ENCODE peak calls at places on chromosomes 6 and 20, in five cellular contexts. One of them, this sample, is unnamed. For H4K20me1 and H3K27me3, the result is how much of the 10 kb centered on the place peaks cover.

GRCh38 chr20:58146761-58147160 is 81.7 kb downstream of the ANKRD60 start:
- DNase-seq in astrocyte: no peak
- DNase-seq in SK-N-SH: no peak
- DNase-seq in fibroblast of lung: no peak
- DNase-seq in neural progenitor cell: no peak
- DNase-seq in this sample: no peak

GRCh38 chr6:45789238-45789637 is 226.4 kb downstream of the CLIC5 start:
- DNase-seq in astrocyte: no peak
- DNase-seq in SK-N-SH: no peak
- DNase-seq in fibroblast of lung: no peak
- DNase-seq in neural progenitor cell: no peak
- DNase-seq in this sample: no peak

GRCh38 chr6:107689881-107690545 is 134.1 kb downstream of the SCML4 start:
- DNase-seq in astrocyte: no peak
- DNase-seq in SK-N-SH: no peak
- DNase-seq in fibroblast of lung: no peak
- DNase-seq in neural progenitor cell: no peak
- DNase-seq in this sample: no peak

GRCh38 chr6:166419717-166420116 is 37.0 kb upstream of the MPC1 start:
- DNase-seq in astrocyte: no peak
- DNase-seq in SK-N-SH: no peak
- DNase-seq in fibroblast of lung: no peak
- DNase-seq in neural progenitor cell: no peak
- DNase-seq in this sample: no peak

GRCh38 chr6:11710221-11710836 is 68.3 kb downstream of the ADTRP start:
- DNase-seq in astrocyte: no peak
- DNase-seq in SK-N-SH: peak
- DNase-seq in fibroblast of lung: no peak
- DNase-seq in neural progenitor cell: no peak
- DNase-seq in this sample: no peak

GRCh38 chr6:15365273-15365687 is 119.4 kb downstream of the JARID2 start:
- DNase-seq in astrocyte: peak
- DNase-seq in SK-N-SH: peak
- DNase-seq in fibroblast of lung: peak
- DNase-seq in neural progenitor cell: peak
- DNase-seq in this sample: peak

GRCh38 chr6:24228681-24229255 is 102.8 kb downstream of the NRSN1 start:
- DNase-seq in astrocyte: peak
- DNase-seq in SK-N-SH: no peak
- DNase-seq in fibroblast of lung: peak
- DNase-seq in neural progenitor cell: no peak
- DNase-seq in this sample: no peak

GRCh38 chr6:14489445-14489844 is 371.9 kb downstream of the CD83 start:
- DNase-seq in astrocyte: no peak
- DNase-seq in SK-N-SH: no peak
- DNase-seq in fibroblast of lung: no peak
- DNase-seq in neural progenitor cell: no peak
- DNase-seq in this sample: no peak

GRCh38 chr6:3744211-3744900 is 7.2 kb downstream of the PXDC1 start:
- DNase-seq in astrocyte: no peak
- DNase-seq in SK-N-SH: no peak
- DNase-seq in fibroblast of lung: peak
- DNase-seq in neural progenitor cell: no peak
- DNase-seq in this sample: no peak

GRCh38 chr6:149201068-149201655 is 116.3 kb upstream of the TAB2 start:
- DNase-seq in astrocyte: no peak
- DNase-seq in SK-N-SH: no peak
- DNase-seq in fibroblast of lung: no peak
- DNase-seq in neural progenitor cell: no peak
- DNase-seq in this sample: no peak

GRCh38 chr6:164398647-164399046 is 910.8 kb downstream of the C6orf118 start:
- DNase-seq in astrocyte: no peak
- DNase-seq in SK-N-SH: no peak
- DNase-seq in fibroblast of lung: no peak
- DNase-seq in neural progenitor cell: no peak
- DNase-seq in this sample: peak

GRCh38 chr6:170092826-170093225 is 198.1 kb downstream of the DLL1 start:
- DNase-seq in astrocyte: no peak
- DNase-seq in SK-N-SH: no peak
- DNase-seq in fibroblast of lung: no peak
- DNase-seq in neural progenitor cell: no peak
- DNase-seq in this sample: no peak

GRCh38 chr6:73203098-73203497 is 22.2 kb downstream of the KHDC1L start:
- DNase-seq in astrocyte: no peak
- DNase-seq in SK-N-SH: no peak
- DNase-seq in fibroblast of lung: peak
- DNase-seq in neural progenitor cell: no peak
- DNase-seq in this sample: peak

GRCh38 chr6:23414204-23414501 is 711.9 kb upstream of the NRSN1 start:
- DNase-seq in astrocyte: peak
- DNase-seq in SK-N-SH: peak
- DNase-seq in fibroblast of lung: peak
- DNase-seq in neural progenitor cell: no peak
- DNase-seq in this sample: peak

GRCh38 chr6:130326496-130326895 is 39.3 kb upstream of the TMEM200A start:
- DNase-seq in astrocyte: peak
- DNase-seq in SK-N-SH: no peak
- DNase-seq in fibroblast of lung: peak
- DNase-seq in neural progenitor cell: no peak
- DNase-seq in this sample: no peak

GRCh38 chr6:53347250-53347920 is 1.4 kb downstream of the ELOVL5 start:
- DNase-seq in astrocyte: peak
- DNase-seq in SK-N-SH: no peak
- DNase-seq in fibroblast of lung: peak
- DNase-seq in neural progenitor cell: no peak
- DNase-seq in this sample: peak

GRCh38 chr6:105810105-105810921 is 275.8 kb upstream of the PRDM1 start:
- DNase-seq in astrocyte: peak
- DNase-seq in SK-N-SH: no peak
- DNase-seq in fibroblast of lung: peak
- DNase-seq in neural progenitor cell: no peak
- DNase-seq in this sample: peak

GRCh38 chr20:11882651-11883050 is 35.0 kb upstream of the BTBD3 start:
- DNase-seq in astrocyte: no peak
- DNase-seq in SK-N-SH: no peak
- DNase-seq in fibroblast of lung: peak
- DNase-seq in neural progenitor cell: no peak
- DNase-seq in this sample: peak

GRCh38 chr6:169019727-169020491 is 233.7 kb downstream of the THBS2 start:
- DNase-seq in astrocyte: no peak
- DNase-seq in SK-N-SH: no peak
- DNase-seq in fibroblast of lung: no peak
- DNase-seq in neural progenitor cell: peak
- DNase-seq in this sample: peak

GRCh38 chr6:40906759-40907158 is 132.3 kb downstream of the UNC5CL start:
- DNase-seq in astrocyte: peak
- DNase-seq in SK-N-SH: no peak
- DNase-seq in fibroblast of lung: peak
- DNase-seq in neural progenitor cell: no peak
- DNase-seq in this sample: peak

GRCh38 chr6:33592595-33593413 is 12.7 kb upstream of the BAK1 start:
- DNase-seq in astrocyte: no peak
- DNase-seq in SK-N-SH: no peak
- DNase-seq in fibroblast of lung: peak
- DNase-seq in neural progenitor cell: peak
- DNase-seq in this sample: no peak

GRCh38 chr6:157929076-157929475 is 52.6 kb upstream of the SYNJ2 start:
- DNase-seq in astrocyte: no peak
- DNase-seq in SK-N-SH: no peak
- DNase-seq in fibroblast of lung: no peak
- DNase-seq in neural progenitor cell: no peak
- DNase-seq in this sample: no peak

GRCh38 chr20:63129376-63129965 is 86.5 kb downstream of the YTHDF1 start:
- DNase-seq in astrocyte: no peak
- DNase-seq in SK-N-SH: no peak
- DNase-seq in fibroblast of lung: no peak
- DNase-seq in neural progenitor cell: no peak
- DNase-seq in this sample: peak

GRCh38 chr20:40293740-40294139 is 395.3 kb downstream of the MAFB start:
- DNase-seq in astrocyte: no peak
- DNase-seq in SK-N-SH: no peak
- DNase-seq in fibroblast of lung: no peak
- DNase-seq in neural progenitor cell: no peak
- DNase-seq in this sample: no peak

GRCh38 chr6:68990313-68990712 is 355.2 kb downstream of the ADGRB3 start:
- DNase-seq in astrocyte: no peak
- DNase-seq in SK-N-SH: no peak
- DNase-seq in fibroblast of lung: no peak
- DNase-seq in neural progenitor cell: no peak
- DNase-seq in this sample: no peak

GRCh38 chr6:135853227-135853626 is 1.7 kb downstream of the PDE7B start:
- DNase-seq in astrocyte: no peak
- DNase-seq in SK-N-SH: no peak
- DNase-seq in fibroblast of lung: peak
- DNase-seq in neural progenitor cell: no peak
- DNase-seq in this sample: no peak

GRCh38 chr6:116210750-116211425 is 43.0 kb downstream of the TSPYL4 start:
- DNase-seq in astrocyte: peak
- DNase-seq in SK-N-SH: no peak
- DNase-seq in fibroblast of lung: peak
- DNase-seq in neural progenitor cell: no peak
- DNase-seq in this sample: peak

GRCh38 chr6:32553037-32553742 is 23.1 kb upstream of the HLA-DRB5 start:
- DNase-seq in astrocyte: no peak
- DNase-seq in SK-N-SH: no peak
- DNase-seq in fibroblast of lung: no peak
- DNase-seq in neural progenitor cell: no peak
- DNase-seq in this sample: no peak

GRCh38 chr6:125363010-125363359 is 61.2 kb upstream of the HDDC2 start:
- DNase-seq in astrocyte: peak
- DNase-seq in SK-N-SH: peak
- DNase-seq in fibroblast of lung: peak
- DNase-seq in neural progenitor cell: no peak
- DNase-seq in this sample: peak

GRCh38 chr6:105484238-105485161 is 81.6 kb upstream of the PREP start:
- DNase-seq in astrocyte: no peak
- DNase-seq in SK-N-SH: peak
- DNase-seq in fibroblast of lung: peak
- DNase-seq in neural progenitor cell: peak
- DNase-seq in this sample: peak

GRCh38 chr6:36838896-36839818 is at the start of gene CPNE5:
- DNase-seq in astrocyte: no peak
- DNase-seq in SK-N-SH: peak
- DNase-seq in fibroblast of lung: no peak
- DNase-seq in neural progenitor cell: peak
- DNase-seq in this sample: no peak

GRCh38 chr20:50959543-50960126 is 1.0 kb downstream of the MOCS3 start:
- DNase-seq in astrocyte: no peak
- DNase-seq in SK-N-SH: no peak
- DNase-seq in fibroblast of lung: no peak
- DNase-seq in neural progenitor cell: no peak
- DNase-seq in this sample: peak

GRCh38 chr6:116982401-116982800 is 105.4 kb downstream of the RFX6 start:
- DNase-seq in astrocyte: no peak
- DNase-seq in SK-N-SH: no peak
- DNase-seq in fibroblast of lung: no peak
- DNase-seq in neural progenitor cell: no peak
- DNase-seq in this sample: no peak

GRCh38 chr6:120083186-120083585 is 733.6 kb upstream of the MAN1A1 start:
- DNase-seq in astrocyte: no peak
- DNase-seq in SK-N-SH: no peak
- DNase-seq in fibroblast of lung: no peak
- DNase-seq in neural progenitor cell: no peak
- DNase-seq in this sample: no peak

GRCh38 chr6:120077489-120077888 is 727.9 kb upstream of the MAN1A1 start:
- DNase-seq in astrocyte: peak
- DNase-seq in SK-N-SH: no peak
- DNase-seq in fibroblast of lung: no peak
- DNase-seq in neural progenitor cell: peak
- DNase-seq in this sample: peak
- TF ChIP-seq CTCF in astrocyte: no peak
- TF ChIP-seq CTCF in SK-N-SH: peak
- TF ChIP-seq CTCF in fibroblast of lung: peak
- TF ChIP-seq CTCF in neural progenitor cell: peak
- TF ChIP-seq CTCF in this sample: peak

GRCh38 chr6:111499269-111499793 is 16.3 kb upstream of the REV3L start:
- DNase-seq in astrocyte: no peak
- DNase-seq in SK-N-SH: no peak
- DNase-seq in fibroblast of lung: no peak
- DNase-seq in neural progenitor cell: no peak
- DNase-seq in this sample: no peak

GRCh38 chr6:111503194-111503593 is 20.2 kb upstream of the REV3L start:
- DNase-seq in astrocyte: peak
- DNase-seq in SK-N-SH: peak
- DNase-seq in fibroblast of lung: peak
- DNase-seq in neural progenitor cell: peak
- DNase-seq in this sample: no peak

GRCh38 chr6:111503660-111504059 is 20.6 kb upstream of the REV3L start:
- DNase-seq in astrocyte: no peak
- DNase-seq in SK-N-SH: peak
- DNase-seq in fibroblast of lung: peak
- DNase-seq in neural progenitor cell: no peak
- DNase-seq in this sample: no peak

DNA sequence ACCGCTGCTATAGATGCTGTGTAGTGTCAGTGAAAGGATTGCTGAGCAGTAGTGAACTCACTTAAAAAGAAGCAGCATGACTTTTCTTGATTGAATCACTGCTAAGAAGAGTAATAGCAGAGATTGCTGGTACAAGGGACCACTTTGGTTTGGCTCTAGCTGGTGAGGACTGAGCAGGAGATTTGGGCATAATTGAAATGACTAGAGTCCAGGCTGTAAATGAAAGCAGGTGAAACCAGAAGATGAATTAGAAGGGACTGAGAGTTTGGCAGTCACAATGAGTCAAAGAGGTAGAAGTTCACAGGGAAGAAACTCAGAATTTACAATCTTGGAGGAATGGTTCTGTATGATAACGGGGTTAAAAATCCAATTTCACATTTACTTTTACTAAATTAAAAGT is 19.1 kb upstream of the REV3L start:
- DNase-seq in astrocyte: no peak
- DNase-seq in SK-N-SH: no peak
- DNase-seq in fibroblast of lung: no peak
- DNase-seq in neural progenitor cell: no peak
- DNase-seq in this sample: no peak
- H4K20me1 ChIP-seq in astrocyte: under half
- H4K20me1 ChIP-seq in SK-N-SH: under half
- H4K20me1 ChIP-seq in fibroblast of lung: under half
- H4K20me1 ChIP-seq in neural progenitor cell: under half
- H4K20me1 ChIP-seq in this sample: under half

GRCh38 chr20:32028647-32029372 is 18.6 kb downstream of the CCM2L start:
- DNase-seq in astrocyte: no peak
- DNase-seq in SK-N-SH: peak
- DNase-seq in fibroblast of lung: peak
- DNase-seq in neural progenitor cell: peak
- DNase-seq in this sample: no peak
- H3K27me3 ChIP-seq in astrocyte: under half
- H3K27me3 ChIP-seq in SK-N-SH: under half
- H3K27me3 ChIP-seq in fibroblast of lung: under half
- H3K27me3 ChIP-seq in neural progenitor cell: under half
- H3K27me3 ChIP-seq in this sample: under half

GRCh38 chr6:127190552-127190951 is 72.1 kb downstream of the RSPO3 start:
- DNase-seq in astrocyte: no peak
- DNase-seq in SK-N-SH: no peak
- DNase-seq in fibroblast of lung: peak
- DNase-seq in neural progenitor cell: peak
- DNase-seq in this sample: peak
- TF ChIP-seq CTCF in astrocyte: peak
- TF ChIP-seq CTCF in SK-N-SH: peak
- TF ChIP-seq CTCF in fibroblast of lung: peak
- TF ChIP-seq CTCF in neural progenitor cell: peak
- TF ChIP-seq CTCF in this sample: peak